ENCODE peak calls at places on chromosomes 2 and 18, in nine cellular contexts. G is left cardiac atrium, Z is NCI-H2081, Y is brain microvascular endothelial cell, N is stomach, Q is NCI-H1105 treated with DMSO at 0.1 percent for 48 hours, I is GM23248, K is NCI-H345, V is body of pancreas. X is an unnamed sample.

GRCh38 chr2:96156011-96156820 is 11.0 kb upstream of the DUSP2 start:
- DNase-seq in I (no peak), Q (no peak), N (no peak), Y (no peak), G (no peak), K (no peak), Z (no peak), V (no peak), X (no peak)

GRCh38 chr18:29145993-29146539 is 969.1 kb upstream of the CDH2 start:
- DNase-seq in Q (peak), Z (peak), I (no peak), Y (no peak), N (no peak), V (no peak), K (no peak), G (no peak), X (no peak)

GRCh38 chr2:210539035-210539434 is 17.4 kb upstream of the CPS1 start:
- DNase-seq in Y (no peak), G (no peak), K (no peak), V (no peak), N (no peak), Q (no peak), Z (no peak), I (no peak), X (no peak)

GRCh38 chr2:26609133-26609532 is 32.0 kb downstream of the CIB4 start:
- DNase-seq in G (no peak), V (no peak), N (no peak), Z (no peak), Y (no peak), I (no peak), K (no peak), Q (no peak), X (no peak)

GRCh38 chr18:48800877-48801727 is 149.7 kb downstream of the SMAD7 start:
- DNase-seq in V (peak), Z (no peak), I (peak), K (no peak), Y (no peak), Q (no peak), N (peak), G (peak), X (no peak)

GRCh38 chr2:101403745-101404144 is 16.4 kb upstream of the CREG2 start:
- DNase-seq in Q (no peak), N (no peak), Z (no peak), Y (no peak), I (no peak), K (no peak), V (no peak), G (no peak), X (no peak)

GRCh38 chr2:181683518-181684453 is 3.5 kb upstream of the NEUROD1 start:
- DNase-seq in K (no peak), N (no peak), V (peak), Z (no peak), I (peak), Y (no peak), G (no peak), Q (no peak), X (peak)

GRCh38 chr2:178628590-178628989 is 148.3 kb downstream of the PLEKHA3 start:
- DNase-seq in I (no peak), N (no peak), Z (no peak), Y (no peak), V (no peak), G (no peak), K (no peak), Q (no peak), X (no peak)

GRCh38 chr18:42095732-42096377 is 140.8 kb downstream of the PIK3C3 start:
- DNase-seq in G (no peak), Y (no peak), N (no peak), I (no peak), Q (no peak), V (no peak), Z (no peak), K (no peak), X (no peak)

GRCh38 chr2:7860693-7861092 is 821.2 kb upstream of the ID2 start:
- DNase-seq in Y (peak), G (no peak), I (peak), K (no peak), Z (no peak), V (no peak), N (no peak), Q (peak), X (no peak)

GRCh38 chr2:220555961-220556360 is 928.5 kb downstream of the SLC4A3 start:
- DNase-seq in G (no peak), I (peak), N (no peak), V (no peak), Q (no peak), Y (peak), Z (no peak), K (no peak), X (no peak)

GRCh38 chr18:12014976-12015696 is 33.8 kb downstream of the IMPA2 start:
- DNase-seq in Q (no peak), G (no peak), K (no peak), N (no peak), Z (no peak), I (no peak), Y (no peak), V (no peak), X (no peak)

GRCh38 chr2:99184811-99185210 is 3.8 kb downstream of the MRPL30 start:
- DNase-seq in K (no peak), Z (no peak), N (no peak), V (no peak), G (no peak), Q (no peak), Y (no peak), I (no peak), X (peak)

GRCh38 chr2:181129654-181130053 is 149.2 kb downstream of the UBE2E3 start:
- DNase-seq in K (no peak), V (no peak), Y (no peak), N (no peak), I (no peak), Z (no peak), Q (no peak), G (no peak), X (no peak)

GRCh38 chr2:45923701-45924100 is 272.2 kb downstream of the PRKCE start:
- DNase-seq in G (no peak), Y (no peak), K (no peak), Q (no peak), N (no peak), Z (no peak), I (no peak), V (no peak), X (no peak)

GRCh38 chr2:205746408-205746785 is 64.1 kb downstream of the NRP2 start:
- DNase-seq in Z (no peak), Q (no peak), K (no peak), N (peak), Y (no peak), G (no peak), V (no peak), I (no peak), X (peak)

GRCh38 chr2:12556762-12557161 is 160.0 kb upstream of the TRIB2 start:
- DNase-seq in I (peak), Q (no peak), N (no peak), Y (peak), V (no peak), G (no peak), K (no peak), Z (no peak), X (no peak)

GRCh38 chr2:125644257-125644656 is 1011.7 kb upstream of the GYPC start:
- DNase-seq in V (no peak), Y (no peak), K (peak), Z (no peak), I (no peak), N (no peak), G (no peak), Q (peak), X (no peak)

GRCh38 chr2:15825276-15826060 is 114.9 kb upstream of the MYCN start:
- DNase-seq in Q (no peak), K (no peak), I (no peak), Z (no peak), N (no peak), V (no peak), G (no peak), Y (no peak), X (no peak)

GRCh38 chr18:13562494-13563029 is 163.8 kb downstream of the FAM210A start:
- DNase-seq in Y (no peak), V (no peak), Z (no peak), G (no peak), Q (no peak), I (no peak), N (no peak), K (no peak), X (no peak)

GRCh38 chr18:35481960-35482366 is 15.8 kb downstream of the INO80C start:
- DNase-seq in I (no peak), G (no peak), Y (no peak), Z (no peak), V (no peak), K (no peak), N (no peak), Q (no peak), X (no peak)

GRCh38 chr2:236503583-236503982 is 66.0 kb upstream of the ACKR3 start:
- DNase-seq in Z (no peak), N (no peak), I (no peak), Y (no peak), V (no peak), G (no peak), K (no peak), Q (no peak), X (no peak)

GRCh38 chr18:4126939-4127338 is 328.2 kb downstream of the DLGAP1 start:
- DNase-seq in V (no peak), Q (no peak), Z (no peak), G (no peak), K (no peak), N (no peak), I (no peak), Y (no peak), X (no peak)

GRCh38 chr2:170113168-170113567 is 64.8 kb upstream of the MYO3B start:
- DNase-seq in Q (peak), N (no peak), Y (no peak), V (peak), I (no peak), K (peak), G (no peak), Z (no peak), X (no peak)

GRCh38 chr2:110105608-110106467 is 9.8 kb downstream of the MALL start:
- DNase-seq in K (no peak), Y (no peak), I (peak), Q (no peak), G (no peak), N (no peak), Z (no peak), V (peak), X (no peak)

GRCh38 chr2:64403426-64403825 is 50.5 kb upstream of the LGALSL start:
- DNase-seq in Y (no peak), G (no peak), Q (no peak), V (no peak), I (no peak), K (no peak), N (no peak), Z (no peak), X (no peak)

GRCh38 chr2:189848276-189848675 is 64.0 kb downstream of the PMS1 start:
- DNase-seq in I (peak), N (no peak), Y (no peak), Z (no peak), V (no peak), Q (no peak), G (no peak), K (no peak), X (no peak)

GRCh38 chr2:72914226-72915075 is 2.9 kb upstream of the EMX1 start:
- DNase-seq in G (no peak), K (no peak), I (no peak), N (peak), V (no peak), Q (no peak), Z (no peak), Y (no peak), X (no peak)

GRCh38 chr18:1483386-1483785 is 578.7 kb downstream of the ADCYAP1 start:
- DNase-seq in Y (no peak), I (no peak), K (no peak), N (no peak), Q (no peak), Z (no peak), V (no peak), G (no peak), X (no peak)

GRCh38 chr2:108923019-108923700 is 65.9 kb downstream of the EDAR start:
- DNase-seq in V (no peak), I (no peak), G (no peak), N (peak), K (no peak), Z (no peak), Y (no peak), Q (peak), X (no peak)

GRCh38 chr2:220279840-220280239 is 652.4 kb downstream of the SLC4A3 start:
- DNase-seq in Y (peak), N (no peak), K (no peak), G (no peak), V (no peak), Q (no peak), Z (no peak), I (peak), X (no peak)

GRCh38 chr2:15941483-15941853 is 1.1 kb downstream of the MYCN start:
- DNase-seq in G (no peak), I (no peak), K (peak), Z (no peak), Y (no peak), Q (peak), V (no peak), N (no peak), X (no peak)

GRCh38 chr18:21362921-21363320 is 120.9 kb downstream of the GREB1L start:
- DNase-seq in Z (no peak), N (no peak), V (no peak), G (no peak), I (peak), K (no peak), Q (no peak), Y (no peak), X (no peak)

GRCh38 chr18:58476022-58476421 is 152.9 kb downstream of the ALPK2 start:
- DNase-seq in I (no peak), Y (no peak), G (no peak), N (no peak), V (no peak), K (no peak), Z (no peak), Q (no peak), X (no peak)

GRCh38 chr2:142190805-142191204 is 60.0 kb upstream of the LRP1B start:
- DNase-seq in N (no peak), I (peak), Q (no peak), G (no peak), K (no peak), V (no peak), Z (no peak), Y (peak), X (no peak)

GRCh38 chr18:7805096-7805495 is 238.0 kb downstream of the PTPRM start:
- DNase-seq in Z (no peak), N (no peak), V (no peak), Q (no peak), I (no peak), G (no peak), Y (no peak), K (no peak), X (no peak)